ENCODE peak calls at places on chromosomes 13 and 19, in five cellular contexts. One of them, this sample, is unnamed.

GRCh38 chr13:97266328-97266727 is 44.2 kb downstream of the MBNL2 start:
- DNase-seq in esophagus muscularis mucosa: no peak
- DNase-seq in mesenchymal stem cell: peak
- DNase-seq in MM.1S: no peak
- DNase-seq in tibial artery: no peak
- DNase-seq in this sample: no peak

GRCh38 chr19:11964858-11965645 is at the start of gene ZNF763:
- DNase-seq in esophagus muscularis mucosa: peak
- DNase-seq in mesenchymal stem cell: peak
- DNase-seq in MM.1S: peak
- DNase-seq in tibial artery: peak
- DNase-seq in this sample: peak

GRCh38 chr19:780935-781334 is 16.3 kb upstream of the PTBP1 start:
- DNase-seq in esophagus muscularis mucosa: no peak
- DNase-seq in mesenchymal stem cell: no peak
- DNase-seq in MM.1S: no peak
- DNase-seq in tibial artery: no peak
- DNase-seq in this sample: no peak

GRCh38 chr19:45496349-45496953 is 396 bp downstream of the RTN2 start:
- DNase-seq in esophagus muscularis mucosa: no peak
- DNase-seq in mesenchymal stem cell: peak
- DNase-seq in MM.1S: peak
- DNase-seq in tibial artery: no peak
- DNase-seq in this sample: no peak

GRCh38 chr13:45179428-45179827 is 21.4 kb downstream of the KCTD4 start:
- DNase-seq in esophagus muscularis mucosa: no peak
- DNase-seq in mesenchymal stem cell: no peak
- DNase-seq in MM.1S: no peak
- DNase-seq in tibial artery: no peak
- DNase-seq in this sample: no peak

GRCh38 chr19:20051841-20052768 is 12.8 kb upstream of the ZNF682 start:
- DNase-seq in esophagus muscularis mucosa: peak
- DNase-seq in mesenchymal stem cell: peak
- DNase-seq in MM.1S: peak
- DNase-seq in tibial artery: peak
- DNase-seq in this sample: peak

GRCh38 chr13:21557995-21558394 is 46.0 kb downstream of the MICU2 start:
- DNase-seq in esophagus muscularis mucosa: no peak
- DNase-seq in mesenchymal stem cell: no peak
- DNase-seq in MM.1S: no peak
- DNase-seq in tibial artery: no peak
- DNase-seq in this sample: no peak

GRCh38 chr13:59702269-59702668 is 461.5 kb downstream of the DIAPH3 start:
- DNase-seq in esophagus muscularis mucosa: no peak
- DNase-seq in mesenchymal stem cell: no peak
- DNase-seq in MM.1S: no peak
- DNase-seq in tibial artery: no peak
- DNase-seq in this sample: no peak

GRCh38 chr13:93740334-93740733 is 513.7 kb downstream of the GPC6 start:
- DNase-seq in esophagus muscularis mucosa: no peak
- DNase-seq in mesenchymal stem cell: no peak
- DNase-seq in MM.1S: no peak
- DNase-seq in tibial artery: no peak
- DNase-seq in this sample: no peak

GRCh38 chr13:41562083-41562482 is 104.7 kb downstream of the RGCC start:
- DNase-seq in esophagus muscularis mucosa: no peak
- DNase-seq in mesenchymal stem cell: peak
- DNase-seq in MM.1S: no peak
- DNase-seq in tibial artery: no peak
- DNase-seq in this sample: no peak

GRCh38 chr13:46278474-46278873 is 66.7 kb downstream of the LRRC63 start:
- DNase-seq in esophagus muscularis mucosa: no peak
- DNase-seq in mesenchymal stem cell: no peak
- DNase-seq in MM.1S: no peak
- DNase-seq in tibial artery: no peak
- DNase-seq in this sample: no peak

GRCh38 chr13:41751277-41751676 is 209.6 kb downstream of the VWA8 start:
- DNase-seq in esophagus muscularis mucosa: no peak
- DNase-seq in mesenchymal stem cell: peak
- DNase-seq in MM.1S: no peak
- DNase-seq in tibial artery: no peak
- DNase-seq in this sample: no peak

GRCh38 chr19:4414144-4414799 is 11.8 kb downstream of the CHAF1A start:
- DNase-seq in esophagus muscularis mucosa: no peak
- DNase-seq in mesenchymal stem cell: peak
- DNase-seq in MM.1S: no peak
- DNase-seq in tibial artery: no peak
- DNase-seq in this sample: no peak
- H3K4me3 ChIP-seq in esophagus muscularis mucosa: no peak
- H3K4me3 ChIP-seq in mesenchymal stem cell: no peak
- H3K4me3 ChIP-seq in MM.1S: no peak
- H3K4me3 ChIP-seq in tibial artery: no peak
- H3K4me3 ChIP-seq in this sample: no peak

DNA sequence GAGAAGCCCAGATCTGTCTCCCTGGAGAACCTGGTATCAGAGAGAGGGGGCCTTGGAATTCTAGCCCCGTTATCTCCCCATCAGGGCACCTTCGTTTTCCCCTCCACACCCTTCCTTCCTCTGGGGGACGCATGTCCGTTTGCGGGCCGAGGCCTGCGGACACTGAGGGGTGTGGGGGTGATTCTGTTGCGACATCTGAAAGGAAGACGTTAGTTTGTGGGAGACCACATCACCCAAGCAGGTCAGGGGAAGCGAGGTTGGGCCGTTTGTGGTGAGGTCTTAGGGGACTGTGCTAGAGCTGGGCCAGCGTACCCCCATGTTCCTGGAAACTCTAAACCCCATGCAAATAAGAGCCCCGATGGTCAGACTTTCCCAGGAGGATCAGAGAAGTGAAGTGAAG is 3.7 kb upstream of the HSH2D start:
- DNase-seq in esophagus muscularis mucosa: no peak
- DNase-seq in mesenchymal stem cell: no peak
- DNase-seq in MM.1S: no peak
- DNase-seq in tibial artery: no peak
- DNase-seq in this sample: no peak
- H3K27ac ChIP-seq in esophagus muscularis mucosa: no peak
- H3K27ac ChIP-seq in mesenchymal stem cell: no peak
- H3K27ac ChIP-seq in MM.1S: no peak
- H3K27ac ChIP-seq in tibial artery: no peak
- H3K27ac ChIP-seq in this sample: no peak

DNA sequence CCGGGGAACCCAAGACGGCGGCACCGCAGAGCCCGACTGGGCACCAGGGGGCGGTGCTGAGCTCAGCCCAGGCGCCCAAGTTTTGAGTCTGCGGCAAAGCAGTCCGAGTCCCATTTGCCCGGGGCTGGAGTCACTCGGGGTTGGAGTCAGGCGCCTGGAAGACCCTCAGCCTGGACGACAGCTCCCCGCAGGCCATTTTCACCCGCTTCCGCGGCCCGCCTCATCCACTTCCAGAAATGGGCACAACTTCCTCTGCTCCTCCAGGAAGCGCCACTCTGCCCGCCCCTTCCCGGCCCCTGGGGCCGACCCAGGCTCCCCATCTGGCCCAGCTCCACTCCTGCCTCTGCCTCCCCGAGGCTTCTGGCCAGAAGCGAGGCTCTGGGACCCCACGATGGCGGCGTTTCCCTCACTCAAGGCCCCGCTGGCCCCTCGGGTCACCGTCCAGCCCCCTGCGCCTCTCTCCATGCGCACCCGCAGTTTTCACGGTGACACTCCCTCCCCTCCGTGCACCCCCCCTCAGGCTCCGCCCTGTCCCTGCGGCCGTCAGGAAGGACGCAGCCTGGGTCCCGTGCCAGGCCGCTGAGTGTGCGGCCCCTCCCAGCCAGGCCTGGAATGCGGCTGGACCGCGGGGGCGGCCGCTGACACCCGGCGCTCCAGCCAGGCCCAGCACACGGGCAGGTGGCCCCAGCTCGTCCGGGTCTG is 4.9 kb downstream of the SERTAD1 start:
- DNase-seq in esophagus muscularis mucosa: peak
- DNase-seq in mesenchymal stem cell: peak
- DNase-seq in MM.1S: peak
- DNase-seq in tibial artery: peak
- DNase-seq in this sample: peak
- H3K4me3 ChIP-seq in esophagus muscularis mucosa: peak
- H3K4me3 ChIP-seq in mesenchymal stem cell: peak
- H3K4me3 ChIP-seq in MM.1S: peak
- H3K4me3 ChIP-seq in tibial artery: peak
- H3K4me3 ChIP-seq in this sample: peak

DNA sequence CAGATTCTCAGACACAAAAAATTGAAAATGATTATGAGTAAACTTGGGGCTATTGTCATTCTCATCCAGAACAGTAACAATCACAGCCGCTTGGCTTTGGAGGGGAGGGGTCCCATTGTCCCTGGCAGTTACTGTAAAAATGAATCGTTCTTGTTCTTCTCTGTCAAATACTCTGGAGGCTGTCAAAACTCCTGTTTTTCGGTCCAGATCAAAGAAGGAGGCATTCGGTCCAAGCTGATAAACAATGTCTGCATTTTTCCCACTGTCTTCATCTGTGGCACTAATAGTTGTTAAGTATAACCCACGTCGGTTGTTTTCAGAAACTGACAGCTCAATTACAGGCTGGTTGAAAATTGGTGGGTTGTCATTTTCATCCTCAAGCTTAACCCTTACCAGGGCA is 3.5 kb downstream of the PCDH9 start:
- DNase-seq in esophagus muscularis mucosa: no peak
- DNase-seq in mesenchymal stem cell: no peak
- DNase-seq in MM.1S: no peak
- DNase-seq in tibial artery: no peak
- DNase-seq in this sample: no peak
- H3K27ac ChIP-seq in esophagus muscularis mucosa: no peak
- H3K27ac ChIP-seq in mesenchymal stem cell: no peak
- H3K27ac ChIP-seq in MM.1S: no peak
- H3K27ac ChIP-seq in tibial artery: no peak
- H3K27ac ChIP-seq in this sample: no peak

GRCh38 chr13:23319915-23320224 is 113.6 kb downstream of the SACS start:
- DNase-seq in esophagus muscularis mucosa: no peak
- DNase-seq in mesenchymal stem cell: no peak
- DNase-seq in MM.1S: no peak
- DNase-seq in tibial artery: no peak
- DNase-seq in this sample: no peak

GRCh38 chr13:23320926-23321533 is 112.5 kb downstream of the SACS start:
- DNase-seq in esophagus muscularis mucosa: no peak
- DNase-seq in mesenchymal stem cell: peak
- DNase-seq in MM.1S: no peak
- DNase-seq in tibial artery: no peak
- DNase-seq in this sample: no peak

GRCh38 chr13:23323946-23324709 is 109.4 kb downstream of the SACS start:
- DNase-seq in esophagus muscularis mucosa: no peak
- DNase-seq in mesenchymal stem cell: no peak
- DNase-seq in MM.1S: no peak
- DNase-seq in tibial artery: no peak
- DNase-seq in this sample: no peak

GRCh38 chr13:23322353-23323336 is 110.9 kb downstream of the SACS start:
- DNase-seq in esophagus muscularis mucosa: no peak
- DNase-seq in mesenchymal stem cell: no peak
- DNase-seq in MM.1S: no peak
- DNase-seq in tibial artery: no peak
- DNase-seq in this sample: peak

DNA sequence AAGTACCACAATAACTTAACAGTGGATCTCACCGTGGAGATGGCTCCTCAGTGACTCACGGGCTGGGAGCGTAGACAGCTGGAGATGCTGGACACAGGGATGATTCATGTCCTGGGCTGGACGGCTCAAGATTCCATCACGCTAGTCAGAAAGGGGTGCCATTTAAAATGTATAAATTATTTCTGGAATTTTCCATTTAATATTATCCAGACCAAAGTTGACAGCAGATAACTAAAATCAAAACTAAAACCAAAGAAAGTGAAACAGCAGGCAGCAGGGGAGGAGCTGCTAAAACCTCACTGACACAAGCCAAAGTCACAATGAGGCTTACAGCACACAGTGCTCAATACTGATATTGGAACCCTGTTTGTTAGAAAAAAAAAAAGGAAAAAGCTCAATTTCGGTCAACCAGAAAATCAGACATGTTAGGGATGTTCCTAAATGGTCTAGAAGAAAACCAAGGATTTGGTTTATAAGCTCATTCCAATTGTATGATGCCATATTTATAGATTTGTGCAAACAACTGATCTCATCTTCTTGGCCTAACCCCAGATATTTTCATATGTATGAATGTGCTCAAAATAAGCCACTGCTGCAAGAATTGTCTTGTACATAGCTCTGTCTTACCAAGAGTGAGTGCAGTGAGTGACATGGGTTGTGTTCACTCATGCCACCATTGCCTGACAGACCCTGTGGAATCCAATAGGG is 111.8 kb downstream of the SACS start:
- DNase-seq in esophagus muscularis mucosa: no peak
- DNase-seq in mesenchymal stem cell: peak
- DNase-seq in MM.1S: peak
- DNase-seq in tibial artery: peak
- DNase-seq in this sample: peak
- H3K4me3 ChIP-seq in esophagus muscularis mucosa: peak
- H3K4me3 ChIP-seq in mesenchymal stem cell: no peak
- H3K4me3 ChIP-seq in MM.1S: peak
- H3K4me3 ChIP-seq in tibial artery: peak
- H3K4me3 ChIP-seq in this sample: no peak

GRCh38 chr19:49910179-49910578 is 13.5 kb upstream of the IL4I1 start:
- DNase-seq in esophagus muscularis mucosa: no peak
- DNase-seq in mesenchymal stem cell: no peak
- DNase-seq in MM.1S: no peak
- DNase-seq in tibial artery: no peak
- DNase-seq in this sample: no peak

GRCh38 chr19:49913720-49914119 is 15.3 kb upstream of the ATF5 start:
- DNase-seq in esophagus muscularis mucosa: no peak
- DNase-seq in mesenchymal stem cell: no peak
- DNase-seq in MM.1S: no peak
- DNase-seq in tibial artery: no peak
- DNase-seq in this sample: no peak

GRCh38 chr19:49908480-49909420 is 12.1 kb upstream of the IL4I1 start:
- DNase-seq in esophagus muscularis mucosa: no peak
- DNase-seq in mesenchymal stem cell: no peak
- DNase-seq in MM.1S: no peak
- DNase-seq in tibial artery: no peak
- DNase-seq in this sample: no peak

GRCh38 chr19:49912965-49913685 is 15.9 kb upstream of the ATF5 start:
- DNase-seq in esophagus muscularis mucosa: no peak
- DNase-seq in mesenchymal stem cell: no peak
- DNase-seq in MM.1S: no peak
- DNase-seq in tibial artery: no peak
- DNase-seq in this sample: no peak

DNA sequence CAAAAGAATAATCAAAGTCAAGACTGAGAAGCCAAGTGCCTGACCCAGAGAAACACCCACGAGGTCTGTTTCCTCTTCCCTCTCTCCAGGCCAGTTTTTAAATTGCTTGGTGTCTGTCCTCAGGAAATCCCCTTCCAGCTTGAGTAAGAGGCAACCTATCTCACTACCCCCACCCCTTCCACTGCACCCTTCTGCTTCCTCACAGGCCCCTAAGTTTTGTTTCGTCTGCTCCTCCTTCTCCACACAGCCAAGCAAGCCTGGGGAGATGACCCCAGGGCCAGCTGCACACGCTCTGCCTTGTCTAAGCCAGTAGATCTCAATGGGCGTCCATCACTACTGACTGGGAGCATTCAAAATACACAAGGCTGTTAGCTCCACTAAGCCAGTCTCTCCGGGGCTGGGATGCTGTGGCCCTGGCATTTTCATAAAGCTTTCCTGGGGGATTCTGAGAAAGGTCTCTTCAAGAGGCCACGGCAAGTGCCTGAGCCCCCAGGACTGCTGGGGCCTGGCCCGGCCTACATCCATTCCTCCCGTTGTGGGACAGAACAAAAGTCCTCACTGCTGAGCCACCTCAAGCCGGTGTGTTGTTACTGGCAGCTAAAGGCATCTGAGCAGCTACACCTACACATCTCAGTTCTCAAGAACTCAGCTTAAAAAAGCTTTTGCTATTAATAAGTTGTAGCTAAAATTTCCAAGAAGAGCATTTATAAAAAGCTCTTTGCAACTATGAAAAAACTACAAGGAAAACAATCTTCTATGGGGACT is 14.9 kb upstream of the IL4I1 start:
- DNase-seq in esophagus muscularis mucosa: no peak
- DNase-seq in mesenchymal stem cell: peak
- DNase-seq in MM.1S: no peak
- DNase-seq in tibial artery: no peak
- DNase-seq in this sample: no peak
- H3K27ac ChIP-seq in esophagus muscularis mucosa: peak
- H3K27ac ChIP-seq in mesenchymal stem cell: no peak
- H3K27ac ChIP-seq in MM.1S: no peak
- H3K27ac ChIP-seq in tibial artery: peak
- H3K27ac ChIP-seq in this sample: no peak